ENCODE peak calls at places on chromosomes 12 and 14, in five cellular contexts. D is neural progenitor cell, O is GM23338, S is GM12878, Z is GM23248. W is an unnamed sample.

GRCh38 chr14:58131386-58131785 is 20.6 kb downstream of the ARMH4 start:
- DNase-seq in D (no peak), S (no peak), Z (peak), O (peak), W (no peak)

GRCh38 chr12:26056335-26056734 is 68.5 kb downstream of the BHLHE41 start:
- DNase-seq in D (no peak), S (no peak), Z (peak), O (no peak), W (no peak)

GRCh38 chr12:90407841-90408240 is 547.1 kb downstream of the CCER1 start:
- DNase-seq in O (peak), Z (no peak), S (no peak), D (peak), W (no peak)

GRCh38 chr12:94098466-94098865 is 49.9 kb upstream of the PLXNC1 start:
- DNase-seq in D (no peak), Z (peak), S (no peak), O (no peak), W (no peak)

GRCh38 chr14:38548091-38548490 is 292.2 kb upstream of the CLEC14A start:
- DNase-seq in Z (peak), O (no peak), S (no peak), D (no peak), W (no peak)

GRCh38 chr12:123242083-123242904 is 9.1 kb downstream of the MTRFR start:
- DNase-seq in Z (no peak), D (no peak), S (no peak), O (no peak), W (no peak)

GRCh38 chr14:73943083-73943482 is 6.8 kb downstream of the FAM161B start:
- DNase-seq in Z (peak), O (no peak), D (no peak), S (no peak), W (no peak)

GRCh38 chr12:1639538-1639937 is 10.5 kb downstream of the WNT5B start:
- DNase-seq in D (no peak), Z (no peak), S (no peak), O (peak), W (no peak)

GRCh38 chr14:104868060-104868740 is 3.1 kb downstream of the CEP170B start:
- DNase-seq in Z (no peak), O (no peak), D (peak), S (no peak), W (no peak)

GRCh38 chr14:83473416-83473815 is 1939.8 kb upstream of the SEL1L start:
- DNase-seq in D (no peak), O (no peak), Z (peak), S (no peak), W (no peak)

GRCh38 chr12:2504577-2504976 is 290.2 kb upstream of the FKBP4 start:
- DNase-seq in D (no peak), Z (no peak), O (no peak), S (no peak), W (no peak)

GRCh38 chr12:42094277-42094676 is 50.4 kb downstream of the GXYLT1 start:
- DNase-seq in S (no peak), Z (peak), O (no peak), D (no peak), W (no peak)

GRCh38 chr12:113808095-113808951 is 157.8 kb downstream of the RBM19 start:
- DNase-seq in S (no peak), O (no peak), D (no peak), Z (no peak), W (no peak)

GRCh38 chr12:94500831-94501567 is 41.3 kb upstream of the CEP83 start:
- DNase-seq in S (no peak), O (no peak), Z (peak), D (no peak), W (no peak)

GRCh38 chr12:24853588-24853987 is 95.3 kb downstream of the BCAT1 start:
- DNase-seq in D (no peak), Z (peak), O (no peak), S (no peak), W (no peak)

GRCh38 chr14:52536269-52536668 is 16.0 kb downstream of the TXNDC16 start:
- DNase-seq in Z (no peak), D (no peak), S (no peak), O (no peak), W (no peak)

GRCh38 chr12:122977153-122977552 is 2.1 kb downstream of the OGFOD2 start:
- DNase-seq in S (no peak), D (no peak), Z (no peak), O (no peak), W (no peak)

GRCh38 chr14:105312973-105313372 is 1.6 kb upstream of the PACS2 start:
- DNase-seq in D (no peak), O (no peak), Z (no peak), S (no peak), W (no peak)

GRCh38 chr14:77314043-77314442 is 6.6 kb downstream of the POMT2 start:
- DNase-seq in O (peak), Z (peak), S (no peak), D (no peak), W (no peak)

DNA sequence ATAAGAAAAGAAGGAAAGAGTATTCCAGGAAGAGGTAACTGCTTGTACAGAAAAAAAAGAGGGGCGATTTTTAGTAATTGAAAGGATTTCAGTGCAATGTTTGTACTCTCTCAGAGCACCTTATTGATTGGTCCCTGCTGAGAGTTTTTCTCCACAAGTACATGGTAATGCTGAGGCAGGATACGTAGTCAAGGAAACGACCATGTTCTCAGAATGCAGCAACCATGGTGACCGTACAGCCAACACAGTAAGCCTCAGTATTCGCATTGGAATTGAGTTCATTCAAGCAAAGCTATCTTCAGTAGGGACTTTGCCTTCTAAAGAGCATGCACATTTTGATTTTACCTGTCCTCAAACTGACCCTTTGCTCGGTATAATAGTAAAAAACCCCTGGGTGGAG is 6.1 kb upstream of the SLC41A2 start:
- DNase-seq in Z (no peak), D (no peak), S (no peak), O (no peak), W (no peak)
- TF ChIP-seq EZH2 in Z (no peak), D (no peak), S (no peak), O (no peak), W (no peak)

GRCh38 chr12:54037360-54038259 is 4.8 kb downstream of the HOXC5 start:
- DNase-seq in D (no peak), O (peak), S (no peak), Z (no peak), W (no peak)

GRCh38 chr12:54034784-54035310 is 2.0 kb downstream of the HOXC5 start:
- DNase-seq in D (no peak), Z (peak), O (peak), S (no peak), W (no peak)

GRCh38 chr12:54038260-54038759 is 5.5 kb downstream of the HOXC5 start:
- DNase-seq in Z (no peak), O (no peak), D (peak), S (no peak), W (no peak)

GRCh38 chr12:54035561-54036377 is 2.9 kb downstream of the HOXC5 start:
- DNase-seq in S (no peak), D (no peak), O (peak), Z (peak), W (no peak)

DNA sequence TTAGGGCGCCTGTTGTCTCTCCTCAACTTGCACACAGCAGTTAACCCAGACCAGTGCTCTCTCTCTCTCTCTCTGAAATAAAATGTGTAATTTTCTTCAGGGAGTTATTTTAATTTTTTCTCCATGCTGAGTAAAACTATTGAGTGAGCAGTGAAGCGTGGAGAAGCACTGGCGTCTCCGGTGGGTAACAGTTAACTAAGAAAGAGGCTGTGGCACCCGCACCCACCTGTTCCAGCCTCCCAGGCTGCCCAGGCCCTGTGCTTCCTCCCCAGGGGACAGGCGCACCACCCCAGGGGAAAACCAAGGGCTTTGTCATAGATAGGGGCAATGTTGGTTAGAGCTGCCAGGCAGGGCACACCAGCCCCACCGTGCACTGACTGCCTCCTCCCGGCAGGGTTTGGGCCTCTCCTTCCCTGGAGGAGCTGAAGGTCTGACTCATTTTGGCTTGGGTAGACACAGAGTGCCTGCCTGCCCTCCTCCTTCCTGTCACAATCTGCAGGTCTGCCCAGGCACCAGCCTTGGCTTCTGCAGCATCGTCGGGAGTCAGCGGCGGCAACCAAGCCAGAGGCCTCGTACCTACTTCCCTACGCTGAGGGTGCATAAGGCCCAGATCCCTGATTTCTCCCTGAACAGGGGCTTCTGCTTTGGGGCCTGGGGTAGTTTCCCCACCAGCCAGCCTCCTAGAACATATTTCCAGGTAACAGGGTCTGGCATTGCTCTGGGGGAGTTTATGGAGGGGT is 3.9 kb downstream of the HOXC5 start:
- DNase-seq in D (no peak), O (peak), S (no peak), Z (peak), W (no peak)
- TF ChIP-seq EZH2 in D (peak), O (peak), S (no peak), Z (no peak), W (no peak)

GRCh38 chr14:29927596-29928341 is at the start of gene PRKD1:
- DNase-seq in O (peak), S (no peak), Z (peak), D (peak), W (peak)
- TF ChIP-seq EZH2 in O (no peak), S (no peak), Z (no peak), D (peak), W (no peak)

DNA sequence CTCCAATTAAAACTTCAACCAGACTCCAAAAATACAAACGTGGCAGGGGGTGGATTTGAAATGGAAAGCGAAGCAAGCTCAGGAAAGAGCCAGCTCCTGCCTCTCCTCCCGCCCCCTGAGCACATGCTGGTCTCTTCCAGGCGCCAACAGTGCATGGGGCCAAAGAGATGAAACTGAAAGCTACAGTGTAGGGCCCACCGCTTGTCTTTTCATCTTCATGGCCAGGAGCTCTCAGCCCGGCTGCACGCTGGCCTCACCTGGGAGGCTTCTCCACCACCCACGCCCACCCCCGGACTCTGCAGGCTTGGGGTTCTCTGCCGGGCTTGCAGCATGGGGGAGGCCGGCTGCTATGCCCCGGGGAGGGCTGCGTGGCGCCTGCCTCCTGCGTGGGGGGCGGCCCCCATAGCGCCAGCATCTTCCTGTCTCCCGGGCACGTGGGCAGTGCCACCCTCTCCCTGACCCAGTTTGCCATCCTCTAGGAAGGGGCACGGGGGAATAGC is 2.0 kb downstream of the RIMBP2 start:
- DNase-seq in S (no peak), D (peak), Z (no peak), O (peak), W (peak)
- TF ChIP-seq EZH2 in S (no peak), D (no peak), Z (no peak), O (no peak), W (no peak)

GRCh38 chr14:92323031-92323915 is at the start of gene SLC24A4:
- DNase-seq in S (no peak), O (peak), D (peak), Z (peak), W (no peak)
- TF ChIP-seq EZH2 in S (peak), O (no peak), D (peak), Z (no peak), W (no peak)

W was measured in MM.1S.